ENCODE peak calls at places on chromosomes 11 and 22, in eight cellular contexts. One of them, this sample, is unnamed.
A peak's percentile ranks its signal among the peaks of the same experiment; 100 is the strongest.

GRCh38 chr11:105315287-105315686 is 175.7 kb upstream of the CARD18 start:
- DNase-seq in astrocyte: no peak
- DNase-seq in body of pancreas: no peak
- DNase-seq in transverse colon: no peak
- DNase-seq in MM.1S: no peak
- DNase-seq in pancreas: no peak
- DNase-seq in heart left ventricle: no peak
- DNase-seq in upper lobe of right lung: no peak
- DNase-seq in this sample: peak; percentile 29

GRCh38 chr22:22210375-22210774 is 34.2 kb upstream of the VPREB1 start:
- DNase-seq in astrocyte: peak; percentile 84
- DNase-seq in body of pancreas: no peak
- DNase-seq in transverse colon: no peak
- DNase-seq in MM.1S: peak; percentile 41
- DNase-seq in pancreas: no peak
- DNase-seq in heart left ventricle: no peak
- DNase-seq in upper lobe of right lung: no peak
- DNase-seq in this sample: peak; percentile 95

GRCh38 chr11:130470832-130471706 is 22.6 kb downstream of the ADAMTS15 start:
- DNase-seq in astrocyte: no peak
- DNase-seq in body of pancreas: no peak
- DNase-seq in transverse colon: no peak
- DNase-seq in MM.1S: no peak
- DNase-seq in pancreas: no peak
- DNase-seq in heart left ventricle: no peak
- DNase-seq in upper lobe of right lung: no peak
- DNase-seq in this sample: no peak

GRCh38 chr11:47412152-47412746 is 3.9 kb downstream of the SLC39A13 start:
- DNase-seq in astrocyte: no peak
- DNase-seq in body of pancreas: peak; percentile 56
- DNase-seq in transverse colon: peak; percentile 57
- DNase-seq in MM.1S: peak; percentile 50
- DNase-seq in pancreas: peak; percentile 59
- DNase-seq in heart left ventricle: peak; percentile 59
- DNase-seq in upper lobe of right lung: peak; percentile 81
- DNase-seq in this sample: no peak

GRCh38 chr22:37747090-37747714 is 50.4 kb downstream of the TRIOBP start:
- DNase-seq in astrocyte: peak; percentile 27
- DNase-seq in body of pancreas: no peak
- DNase-seq in transverse colon: no peak
- DNase-seq in MM.1S: no peak
- DNase-seq in pancreas: no peak
- DNase-seq in heart left ventricle: peak; percentile 55
- DNase-seq in upper lobe of right lung: no peak
- DNase-seq in this sample: peak; percentile 35

GRCh38 chr11:114053406-114053805 is 6.1 kb upstream of the ZBTB16 start:
- DNase-seq in astrocyte: no peak
- DNase-seq in body of pancreas: no peak
- DNase-seq in transverse colon: no peak
- DNase-seq in MM.1S: no peak
- DNase-seq in pancreas: no peak
- DNase-seq in heart left ventricle: no peak
- DNase-seq in upper lobe of right lung: no peak
- DNase-seq in this sample: no peak

GRCh38 chr22:33658775-33659174 is 261.5 kb downstream of the LARGE1 start:
- DNase-seq in astrocyte: no peak
- DNase-seq in body of pancreas: peak; percentile 12
- DNase-seq in transverse colon: no peak
- DNase-seq in MM.1S: no peak
- DNase-seq in pancreas: no peak
- DNase-seq in heart left ventricle: peak; percentile 71
- DNase-seq in upper lobe of right lung: no peak
- DNase-seq in this sample: no peak

GRCh38 chr11:26904114-26904513 is 89.8 kb upstream of the FIBIN start:
- DNase-seq in astrocyte: no peak
- DNase-seq in body of pancreas: no peak
- DNase-seq in transverse colon: no peak
- DNase-seq in MM.1S: no peak
- DNase-seq in pancreas: no peak
- DNase-seq in heart left ventricle: no peak
- DNase-seq in upper lobe of right lung: no peak
- DNase-seq in this sample: no peak

GRCh38 chr22:33361581-33361980 is 303.4 kb upstream of the SYN3 start:
- DNase-seq in astrocyte: peak; percentile 11
- DNase-seq in body of pancreas: no peak
- DNase-seq in transverse colon: no peak
- DNase-seq in MM.1S: no peak
- DNase-seq in pancreas: no peak
- DNase-seq in heart left ventricle: no peak
- DNase-seq in upper lobe of right lung: no peak
- DNase-seq in this sample: peak; percentile 29

GRCh38 chr11:71914127-71914526 is 14.3 kb downstream of the XNDC1N start:
- DNase-seq in astrocyte: no peak
- DNase-seq in body of pancreas: no peak
- DNase-seq in transverse colon: no peak
- DNase-seq in MM.1S: no peak
- DNase-seq in pancreas: no peak
- DNase-seq in heart left ventricle: no peak
- DNase-seq in upper lobe of right lung: no peak
- DNase-seq in this sample: no peak

GRCh38 chr11:57467508-57468157 is 7.3 kb downstream of the RTN4RL2 start:
- DNase-seq in astrocyte: no peak
- DNase-seq in body of pancreas: no peak
- DNase-seq in transverse colon: no peak
- DNase-seq in MM.1S: no peak
- DNase-seq in pancreas: no peak
- DNase-seq in heart left ventricle: no peak
- DNase-seq in upper lobe of right lung: no peak
- DNase-seq in this sample: no peak

GRCh38 chr11:117441146-117441975 is 113.7 kb downstream of the CEP164 start:
- DNase-seq in astrocyte: no peak
- DNase-seq in body of pancreas: no peak
- DNase-seq in transverse colon: no peak
- DNase-seq in MM.1S: no peak
- DNase-seq in pancreas: no peak
- DNase-seq in heart left ventricle: no peak
- DNase-seq in upper lobe of right lung: no peak
- DNase-seq in this sample: no peak

DNA sequence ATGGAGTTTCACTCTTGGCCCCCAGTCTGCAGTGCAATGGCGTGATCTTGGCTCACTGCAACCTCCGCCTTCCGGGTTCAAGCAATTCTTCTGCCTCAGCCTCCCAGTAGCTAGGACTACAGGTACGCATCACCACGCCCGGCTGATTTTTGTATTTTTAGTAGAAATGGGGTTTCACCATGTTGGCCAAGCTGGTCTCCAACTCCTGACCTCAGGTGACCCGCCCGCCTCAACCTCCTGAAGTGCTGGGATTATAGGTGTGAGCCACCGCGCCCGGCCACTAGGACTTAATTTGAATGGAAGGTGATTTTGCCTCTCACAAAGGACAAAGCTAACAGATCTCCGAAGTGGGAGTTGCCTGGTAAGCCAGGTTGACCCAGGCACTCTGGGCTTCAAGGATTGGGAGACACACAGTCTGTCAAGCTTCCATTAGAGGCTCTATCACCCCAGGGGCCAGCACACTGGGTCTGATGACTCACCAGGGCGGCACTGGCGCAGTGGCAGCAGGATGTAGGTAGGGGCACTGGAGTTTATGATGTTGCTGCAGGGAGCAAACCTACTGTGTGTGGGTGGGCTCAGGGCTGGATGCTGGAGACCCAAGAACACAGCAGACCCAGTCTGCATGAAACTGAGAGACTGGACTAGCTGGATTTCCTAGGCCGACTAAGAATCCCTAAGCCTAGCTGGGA is 17.8 kb upstream of the KCTD14 start:
- DNase-seq in astrocyte: no peak
- DNase-seq in body of pancreas: no peak
- DNase-seq in transverse colon: no peak
- DNase-seq in MM.1S: no peak
- DNase-seq in pancreas: no peak
- DNase-seq in heart left ventricle: no peak
- DNase-seq in upper lobe of right lung: no peak
- DNase-seq in this sample: no peak
- H3K4me3 ChIP-seq in astrocyte: no peak overlapping the region
- H3K4me3 ChIP-seq in body of pancreas: no peak overlapping the region
- H3K4me3 ChIP-seq in transverse colon: no peak overlapping the region
- H3K4me3 ChIP-seq in MM.1S: no peak overlapping the region
- H3K4me3 ChIP-seq in pancreas: no peak overlapping the region
- H3K4me3 ChIP-seq in heart left ventricle: no peak overlapping the region
- H3K4me3 ChIP-seq in upper lobe of right lung: no peak overlapping the region
- H3K4me3 ChIP-seq in this sample: no peak overlapping the region

DNA sequence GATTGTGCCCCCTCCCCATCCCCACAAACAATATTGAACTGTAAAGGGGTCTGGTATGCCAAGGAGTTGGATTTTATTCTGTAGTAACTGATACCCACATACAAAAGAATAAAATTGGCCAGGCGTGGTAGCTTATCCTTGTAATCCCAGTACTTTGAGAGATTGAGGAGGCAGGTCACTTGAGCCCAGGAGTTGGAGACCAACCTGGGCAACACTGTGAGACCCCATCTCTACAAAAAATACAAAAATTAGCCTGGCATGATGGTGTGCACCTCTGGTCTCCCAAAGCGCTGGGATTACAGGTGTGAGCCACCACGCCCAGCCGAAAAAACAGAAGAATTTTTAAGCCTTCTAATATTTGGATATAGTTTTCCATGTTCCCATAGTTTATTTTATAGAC is 4.2 kb upstream of the GLB1L3 start:
- DNase-seq in astrocyte: no peak
- DNase-seq in body of pancreas: no peak
- DNase-seq in transverse colon: no peak
- DNase-seq in MM.1S: no peak
- DNase-seq in pancreas: no peak
- DNase-seq in heart left ventricle: no peak
- DNase-seq in upper lobe of right lung: no peak
- DNase-seq in this sample: no peak
- H3K27me3 ChIP-seq in astrocyte: peaks cover 61% of the 10 kb centered on the region
- H3K27me3 ChIP-seq in body of pancreas: no peaks in the 10 kb centered on the region
- H3K27me3 ChIP-seq in transverse colon: peaks cover 74% of the 10 kb centered on the region
- H3K27me3 ChIP-seq in MM.1S: peaks cover 3% of the 10 kb centered on the region
- H3K27me3 ChIP-seq in pancreas: no peaks in the 10 kb centered on the region
- H3K27me3 ChIP-seq in heart left ventricle: peaks cover 35% of the 10 kb centered on the region
- H3K27me3 ChIP-seq in upper lobe of right lung: peaks cover 57% of the 10 kb centered on the region
- H3K27me3 ChIP-seq in this sample: no peaks in the 10 kb centered on the region

GRCh38 chr11:1482581-1483444 is 3.8 kb downstream of the MOB2 start:
- DNase-seq in astrocyte: no peak
- DNase-seq in body of pancreas: no peak
- DNase-seq in transverse colon: no peak
- DNase-seq in MM.1S: no peak
- DNase-seq in pancreas: no peak
- DNase-seq in heart left ventricle: peak; percentile 38
- DNase-seq in upper lobe of right lung: peak; percentile 82
- DNase-seq in this sample: no peak
- TF ChIP-seq CTCF in astrocyte: no peak
- TF ChIP-seq CTCF in body of pancreas: no peak
- TF ChIP-seq CTCF in transverse colon: no peak
- TF ChIP-seq CTCF in MM.1S: no peak
- TF ChIP-seq CTCF in pancreas: no peak
- TF ChIP-seq CTCF in heart left ventricle: no peak
- TF ChIP-seq CTCF in upper lobe of right lung: peak; percentile 11
- TF ChIP-seq CTCF in this sample: peak; percentile 7

GRCh38 chr22:41844513-41844912 is 11.6 kb downstream of the SREBF2 start:
- DNase-seq in astrocyte: no peak
- DNase-seq in body of pancreas: peak; percentile 44
- DNase-seq in transverse colon: no peak
- DNase-seq in MM.1S: no peak
- DNase-seq in pancreas: peak; percentile 56
- DNase-seq in heart left ventricle: no peak
- DNase-seq in upper lobe of right lung: no peak
- DNase-seq in this sample: peak; percentile 63

GRCh38 chr22:41847300-41847699 is 14.4 kb downstream of the SREBF2 start:
- DNase-seq in astrocyte: no peak
- DNase-seq in body of pancreas: no peak
- DNase-seq in transverse colon: no peak
- DNase-seq in MM.1S: no peak
- DNase-seq in pancreas: no peak
- DNase-seq in heart left ventricle: no peak
- DNase-seq in upper lobe of right lung: no peak
- DNase-seq in this sample: no peak

GRCh38 chr22:41845380-41846267 is 12.7 kb downstream of the SREBF2 start:
- DNase-seq in astrocyte: no peak
- DNase-seq in body of pancreas: no peak
- DNase-seq in transverse colon: no peak
- DNase-seq in MM.1S: no peak
- DNase-seq in pancreas: no peak
- DNase-seq in heart left ventricle: no peak
- DNase-seq in upper lobe of right lung: no peak
- DNase-seq in this sample: no peak

GRCh38 chr22:41846268-41847002 is 13.5 kb downstream of the SREBF2 start:
- DNase-seq in astrocyte: no peak
- DNase-seq in body of pancreas: no peak
- DNase-seq in transverse colon: no peak
- DNase-seq in MM.1S: no peak
- DNase-seq in pancreas: no peak
- DNase-seq in heart left ventricle: no peak
- DNase-seq in upper lobe of right lung: no peak
- DNase-seq in this sample: no peak

GRCh38 chr22:41848468-41848867 is 15.6 kb downstream of the SREBF2 start:
- DNase-seq in astrocyte: no peak
- DNase-seq in body of pancreas: no peak
- DNase-seq in transverse colon: peak; percentile 88
- DNase-seq in MM.1S: no peak
- DNase-seq in pancreas: no peak
- DNase-seq in heart left ventricle: peak; percentile 39
- DNase-seq in upper lobe of right lung: peak; percentile 88
- DNase-seq in this sample: no peak
- H3K4me3 ChIP-seq in astrocyte: no peak overlapping the region
- H3K4me3 ChIP-seq in body of pancreas: no peak overlapping the region
- H3K4me3 ChIP-seq in transverse colon: no peak overlapping the region
- H3K4me3 ChIP-seq in MM.1S: no peak overlapping the region
- H3K4me3 ChIP-seq in pancreas: no peak overlapping the region
- H3K4me3 ChIP-seq in heart left ventricle: no peak overlapping the region
- H3K4me3 ChIP-seq in upper lobe of right lung: no peak overlapping the region
- H3K4me3 ChIP-seq in this sample: no peak overlapping the region